ENCODE peak calls at places on chromosomes 11 and 22, in four cellular contexts. V is T-helper 2 cell, C is mesendoderm, D is GM13977. P is an unnamed sample.

GRCh38 chr11:90614318-90614717 is 391.5 kb upstream of the CHORDC1 start:
- DNase-seq in V (no peak), C (no peak), D (no peak), P (no peak)

GRCh38 chr22:38016182-38017078 is 32.1 kb upstream of the SOX10 start:
- DNase-seq in D (no peak), V (no peak), C (peak), P (no peak)

GRCh38 chr22:49296561-49296960 is 531.1 kb downstream of the BRD1 start:
- DNase-seq in C (no peak), D (no peak), V (no peak), P (no peak)

GRCh38 chr22:35328472-35328885 is 28.8 kb downstream of the TOM1 start:
- DNase-seq in D (no peak), V (no peak), C (no peak), P (no peak)

GRCh38 chr11:29119691-29120328 is 897.0 kb downstream of the KCNA4 start:
- DNase-seq in D (no peak), V (no peak), C (no peak), P (no peak)

GRCh38 chr11:2801711-2802388 is 83.7 kb downstream of the CDKN1C start:
- DNase-seq in D (no peak), C (no peak), V (peak), P (no peak)

GRCh38 chr11:30990625-30991348 is 378.8 kb downstream of the DCDC1 start:
- DNase-seq in D (no peak), V (no peak), C (no peak), P (no peak)

GRCh38 chr11:35056391-35057093 is 82.4 kb upstream of the CD44 start:
- DNase-seq in V (no peak), C (no peak), D (no peak), P (no peak)

GRCh38 chr11:27234043-27234668 is 128.9 kb downstream of the CCDC34 start:
- DNase-seq in C (no peak), V (no peak), D (no peak), P (peak)

GRCh38 chr11:112889446-112889845 is 71.8 kb upstream of the NCAM1 start:
- DNase-seq in V (no peak), D (no peak), C (no peak), P (no peak)